ENCODE peak calls at places on chromosome 17, in six cellular contexts. M, G, J, T, K and I are unnamed samples.

GRCh38 chr17:39150795-39151679 is at the start of gene PLXDC1:
- DNase-seq in M (no peak), G (no peak), J (no peak), T (no peak), K (no peak), I (peak; percentile 87)

GRCh38 chr17:8659758-8660410 is 29.4 kb upstream of the MYH10 start:
- DNase-seq in M (no peak), G (no peak), J (no peak), T (no peak), K (no peak), I (no peak)

GRCh38 chr17:17300624-17301568 is 2.3 kb upstream of the NT5M start:
- DNase-seq in M (peak; percentile 66), G (no peak), J (peak; percentile 45), T (peak; percentile 18), K (peak; percentile 79), I (peak; percentile 56)

GRCh38 chr17:43368740-43369506 is 29.9 kb upstream of the ARL4D start:
- DNase-seq in M (peak; percentile 47), G (no peak), J (peak; percentile 85), T (peak; percentile 81), K (peak; percentile 90), I (peak; percentile 90)

GRCh38 chr17:79627184-79627765 is 16.4 kb upstream of the RBFOX3 start:
- DNase-seq in M (no peak), G (no peak), J (peak; percentile 5), T (no peak), K (peak; percentile 54), I (no peak)

GRCh38 chr17:19247423-19247822 is 10.3 kb downstream of the EPN2 start:
- DNase-seq in M (no peak), G (no peak), J (no peak), T (no peak), K (no peak), I (no peak)

GRCh38 chr17:42779942-42780815 is at the start of gene WNK4:
- DNase-seq in M (peak; percentile 38), G (no peak), J (no peak), T (no peak), K (no peak), I (no peak)

GRCh38 chr17:65537845-65538678 is 23.4 kb downstream of the AXIN2 start:
- DNase-seq in M (no peak), G (no peak), J (no peak), T (no peak), K (no peak), I (peak; percentile 74)

GRCh38 chr17:20151174-20151573 is 142.0 kb downstream of the SPECC1 start:
- DNase-seq in M (no peak), G (no peak), J (no peak), T (no peak), K (no peak), I (no peak)

GRCh38 chr17:71304498-71305158 is 816.2 kb upstream of the SOX9 start:
- DNase-seq in M (no peak), G (no peak), J (no peak), T (no peak), K (no peak), I (no peak)

GRCh38 chr17:7466644-7467341 is 12.6 kb downstream of the ZBTB4 start:
- DNase-seq in M (no peak), G (no peak), J (no peak), T (no peak), K (peak; percentile 84), I (no peak)

GRCh38 chr17:83088451-83089321 is 9.3 kb downstream of the METRNL start:
- DNase-seq in M (no peak), G (no peak), J (no peak), T (peak; percentile 31), K (no peak), I (no peak)